ENCODE peak calls at places on chromosomes 4 and X, in four cellular contexts. H, J, W and T are unnamed samples.

GRCh38 chr4:98745372-98745771 is 87.0 kb upstream of the TSPAN5 start:
- DNase-seq in H (peak), J (peak), W (peak), T (peak)

GRCh38 chrX:54921427-54922021 is 900 bp downstream of the TRO start:
- DNase-seq in H (peak), J (peak), W (peak), T (peak)

GRCh38 chr4:8538703-8539567 is 41.3 kb upstream of the GPR78 start:
- DNase-seq in H (no peak), J (peak), W (peak), T (peak)

GRCh38 chr4:107896158-107896645 is 35.1 kb upstream of the CYP2U1 start:
- DNase-seq in H (no peak), J (peak), W (peak), T (peak)

GRCh38 chr4:2059034-2059725 is at the start of gene NAT8L:
- DNase-seq in H (no peak), J (no peak), W (no peak), T (no peak)

GRCh38 chr4:83962492-83962891 is 426.6 kb downstream of the GPAT3 start:
- DNase-seq in H (no peak), J (no peak), W (no peak), T (no peak)

GRCh38 chrX:29518100-29518499 is 697.3 kb upstream of the MAGEB2 start:
- DNase-seq in H (no peak), J (no peak), W (no peak), T (no peak)

GRCh38 chr4:68751138-68751537 is 64.7 kb upstream of the UGT2B10 start:
- DNase-seq in H (no peak), J (no peak), W (no peak), T (no peak)

GRCh38 chr4:81906905-81907304 is 435.2 kb upstream of the RASGEF1B start:
- DNase-seq in H (no peak), J (no peak), W (no peak), T (no peak)

GRCh38 chr4:76235915-76236314 is 15.6 kb upstream of the FAM47E start:
- DNase-seq in H (no peak), J (no peak), W (no peak), T (no peak)

GRCh38 chr4:88275516-88275915 is 8.8 kb downstream of the PPM1K start:
- DNase-seq in H (no peak), J (peak), W (peak), T (no peak)

GRCh38 chr4:87819281-87819919 is 13.4 kb upstream of the MEPE start:
- DNase-seq in H (no peak), J (peak), W (peak), T (peak)

GRCh38 chr4:81724925-81725329 is 253.2 kb upstream of the RASGEF1B start:
- DNase-seq in H (no peak), J (no peak), W (peak), T (no peak)

GRCh38 chrX:119234931-119235555 is 1.0 kb upstream of the PGRMC1 start:
- DNase-seq in H (no peak), J (no peak), W (no peak), T (no peak)

GRCh38 chrX:149114001-149114400 is 391.1 kb downstream of the IDS start:
- DNase-seq in H (no peak), J (no peak), W (no peak), T (no peak)

GRCh38 chrX:30618160-30618765 is 35.0 kb upstream of the GK start:
- DNase-seq in H (no peak), J (no peak), W (no peak), T (no peak)

DNA sequence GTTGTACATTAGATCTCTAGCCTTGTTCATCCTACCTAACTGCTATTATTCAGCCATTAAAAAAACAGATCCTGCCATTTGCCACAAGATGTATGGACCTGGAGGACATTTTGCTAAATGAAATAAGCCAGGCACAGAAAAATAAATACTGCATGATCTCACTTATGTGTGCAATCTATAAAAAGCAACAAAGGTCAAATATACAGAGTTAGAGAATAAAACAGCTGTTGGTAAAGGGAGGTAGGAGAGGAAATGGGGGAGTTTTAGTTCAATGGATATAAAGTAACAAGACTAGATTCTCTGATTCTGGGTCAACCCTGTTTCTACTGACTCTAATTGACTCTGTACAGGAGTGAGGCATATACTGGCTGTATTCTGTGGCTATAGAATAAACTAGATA is 103.3 kb upstream of the FAM9C start:
- DNase-seq in H (no peak), J (peak), W (no peak), T (no peak)
- TF ChIP-seq CTCF in H (no peak), J (no peak), W (no peak), T (no peak)

GRCh38 chr4:154506253-154506652 is 14.7 kb upstream of the DCHS2 start:
- DNase-seq in H (no peak), J (peak), W (peak), T (peak)
- TF ChIP-seq CTCF in H (peak), J (peak), W (peak), T (peak)

GRCh38 chrX:142084611-142085010 is 120.5 kb downstream of the MAGEC2 start:
- DNase-seq in H (no peak), J (no peak), W (no peak), T (no peak)

DNA sequence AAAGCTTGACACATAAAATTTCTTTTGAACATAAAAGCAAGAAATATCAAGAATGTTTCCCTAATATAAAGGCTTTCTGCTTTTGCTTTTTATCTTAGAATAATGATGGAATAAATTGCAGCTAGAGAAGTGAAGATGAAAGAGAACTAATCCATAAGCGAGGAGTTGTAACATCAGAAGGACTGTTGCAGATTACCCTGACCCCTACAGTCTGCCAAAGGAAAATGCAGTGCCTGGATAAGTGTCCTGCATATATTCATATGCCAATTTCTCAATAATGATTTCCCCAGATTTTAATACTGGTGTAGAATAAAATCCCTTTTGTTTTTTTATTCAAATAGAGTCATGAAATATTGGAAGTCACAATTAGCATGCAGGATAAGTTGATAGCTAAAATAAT is 115.9 kb downstream of the MAGEC2 start:
- DNase-seq in H (no peak), J (peak), W (no peak), T (peak)
- TF ChIP-seq CTCF in H (no peak), J (peak), W (peak), T (peak)

GRCh38 chr4:156378053-156378665 is 424.5 kb upstream of the CTSO start:
- DNase-seq in H (peak), J (peak), W (peak), T (peak)
- TF ChIP-seq CTCF in H (peak), J (peak), W (peak), T (peak)

GRCh38 chrX:39067866-39068265 is 266.6 kb downstream of the MID1IP1 start:
- DNase-seq in H (no peak), J (no peak), W (no peak), T (no peak)

GRCh38 chrX:39073131-39073530 is 271.9 kb downstream of the MID1IP1 start:
- DNase-seq in H (no peak), J (no peak), W (no peak), T (no peak)

GRCh38 chrX:39065051-39065871 is 264.0 kb downstream of the MID1IP1 start:
- DNase-seq in H (no peak), J (no peak), W (no peak), T (no peak)

GRCh38 chrX:39070009-39070408 is 268.8 kb downstream of the MID1IP1 start:
- DNase-seq in H (no peak), J (no peak), W (no peak), T (no peak)
- TF ChIP-seq CTCF in H (no peak), J (no peak), W (no peak), T (no peak)

GRCh38 chr4:148053298-148054003 is 321.6 kb downstream of the ARHGAP10 start:
- DNase-seq in H (no peak), J (peak), W (no peak), T (no peak)

GRCh38 chr4:148051403-148051802 is 319.5 kb downstream of the ARHGAP10 start:
- DNase-seq in H (no peak), J (no peak), W (no peak), T (no peak)

GRCh38 chr4:148055844-148056243 is 324.0 kb downstream of the ARHGAP10 start:
- DNase-seq in H (no peak), J (no peak), W (no peak), T (no peak)

GRCh38 chr4:148054275-148054674 is 322.4 kb downstream of the ARHGAP10 start:
- DNase-seq in H (no peak), J (no peak), W (peak), T (no peak)

DNA sequence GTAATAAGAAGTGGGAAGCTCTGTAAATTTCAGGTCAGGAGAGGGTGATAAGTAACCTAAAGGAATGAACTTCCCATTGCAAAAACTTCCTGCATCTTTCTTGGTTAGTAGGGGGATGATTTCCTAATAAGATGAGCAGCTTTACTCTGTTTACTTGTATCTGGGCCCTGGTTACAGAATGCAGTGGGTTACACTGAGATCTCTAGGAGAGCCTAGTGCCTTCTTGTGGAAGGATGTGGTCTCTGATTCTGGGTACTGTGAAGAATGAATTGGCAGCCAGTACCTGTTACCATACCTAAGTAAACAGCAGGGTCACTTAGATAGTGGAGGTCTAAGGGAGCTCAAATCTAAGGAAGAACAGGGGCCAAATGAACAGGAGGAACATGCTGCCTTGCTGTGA is 320.6 kb downstream of the ARHGAP10 start:
- DNase-seq in H (no peak), J (peak), W (no peak), T (no peak)
- TF ChIP-seq CTCF in H (no peak), J (no peak), W (no peak), T (no peak)